ENCODE peak calls at places on chromosome 13, in ten cellular contexts. F is transverse colon; D is suprapubic skin; R is MCF 10A; I is NB4; K is gastrocnemius medialis; Z is progenitor cell of endocrine pancreas; H is CD4-positive, alpha-beta T cell; G is fibroblast of lung; Q is RWPE1. B is an unnamed sample.

GRCh38 chr13:41587490-41587889 is 130.1 kb downstream of the RGCC start:
- DNase-seq in F (no peak), D (no peak), R (no peak), I (no peak), K (no peak), Z (no peak), H (peak; percentile 18), G (no peak), Q (no peak), B (no peak)

GRCh38 chr13:78742659-78743058 is 83.7 kb upstream of the OBI1 start:
- DNase-seq in F (no peak), D (no peak), R (no peak), I (no peak), K (no peak), Z (no peak), H (no peak), G (no peak), Q (no peak), B (no peak)

GRCh38 chr13:113045214-113046007 is 60.2 kb upstream of the F7 start:
- DNase-seq in F (no peak), D (no peak), R (no peak), I (no peak), K (no peak), Z (no peak), H (no peak), G (no peak), Q (no peak), B (no peak)

GRCh38 chr13:74442751-74443150 is 308.5 kb upstream of the KLF12 start:
- DNase-seq in F (no peak), D (no peak), R (no peak), I (no peak), K (no peak), Z (no peak), H (no peak), G (no peak), Q (no peak), B (no peak)

GRCh38 chr13:108226184-108226583 is 8.0 kb downstream of the ABHD13 start:
- DNase-seq in F (no peak), D (no peak), R (no peak), I (no peak), K (no peak), Z (no peak), H (no peak), G (no peak), Q (no peak), B (no peak)

GRCh38 chr13:85541476-85541875 is 257.7 kb downstream of the SLITRK6 start:
- DNase-seq in F (no peak), D (no peak), R (no peak), I (no peak), K (no peak), Z (no peak), H (no peak), G (no peak), Q (no peak), B (no peak)

GRCh38 chr13:94849254-94849653 is 136.9 kb upstream of the SOX21 start:
- DNase-seq in F (no peak), D (no peak), R (peak; percentile 32), I (no peak), K (no peak), Z (no peak), H (no peak), G (no peak), Q (no peak), B (no peak)

GRCh38 chr13:79318664-79319063 is 87.4 kb downstream of the RBM26 start:
- DNase-seq in F (no peak), D (no peak), R (no peak), I (no peak), K (no peak), Z (no peak), H (no peak), G (no peak), Q (no peak), B (no peak)

GRCh38 chr13:97339019-97339988 is 94.7 kb upstream of the RAP2A start:
- DNase-seq in F (peak; percentile 41), D (no peak), R (no peak), I (no peak), K (peak; percentile 26), Z (no peak), H (no peak), G (peak; percentile 86), Q (no peak), B (peak; percentile 95)

GRCh38 chr13:47326061-47326460 is 429.2 kb upstream of the HTR2A start:
- DNase-seq in F (no peak), D (no peak), R (no peak), I (no peak), K (no peak), Z (no peak), H (no peak), G (peak; percentile 40), Q (no peak), B (no peak)

GRCh38 chr13:72062566-72062965 is 195.6 kb upstream of the DACH1 start:
- DNase-seq in F (peak; percentile 32), D (no peak), R (peak; percentile 9), I (peak; percentile 8), K (no peak), Z (no peak), H (no peak), G (no peak), Q (no peak), B (no peak)

GRCh38 chr13:27264181-27264580 is 6.4 kb upstream of the RASL11A start:
- DNase-seq in F (no peak), D (no peak), R (no peak), I (no peak), K (no peak), Z (no peak), H (no peak), G (peak; percentile 78), Q (no peak), B (peak; percentile 63)

DNA sequence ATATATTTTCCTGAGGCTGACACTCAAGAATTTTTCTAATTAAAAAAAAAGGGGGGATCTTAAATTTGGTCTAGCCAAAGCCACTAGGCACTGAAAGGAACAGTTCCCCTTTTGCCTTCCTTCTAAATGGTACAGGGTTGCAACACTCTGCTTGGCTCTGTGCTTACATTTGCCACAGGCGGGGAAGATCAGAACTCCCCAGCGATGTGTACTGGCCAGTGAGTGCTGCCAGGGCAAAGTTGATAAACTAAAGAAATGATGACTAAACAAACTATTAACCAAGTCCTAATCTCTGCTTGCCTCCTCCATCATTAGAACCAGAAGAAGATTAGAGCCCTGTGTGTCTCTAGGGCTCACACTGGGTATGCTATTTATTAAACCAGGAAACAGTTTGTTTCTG is 75.3 kb upstream of the SCEL start:
- DNase-seq in F (no peak), D (no peak), R (peak; percentile 5), I (peak; percentile 91), K (no peak), Z (no peak), H (no peak), G (no peak), Q (no peak), B (no peak)
- TF ChIP-seq CTCF in F (no peak), D (no peak), R (no peak), I (no peak), K (no peak), Z (no peak), H (no peak), G (no peak), Q (no peak), B (no peak)

GRCh38 chr13:77563110-77563509 is 27.6 kb downstream of the SCEL start:
- DNase-seq in F (no peak), D (no peak), R (peak; percentile 42), I (peak; percentile 21), K (no peak), Z (no peak), H (no peak), G (peak; percentile 41), Q (no peak), B (no peak)

GRCh38 chr13:77565635-77566034 is 30.1 kb downstream of the SCEL start:
- DNase-seq in F (no peak), D (no peak), R (peak; percentile 62), I (peak; percentile 57), K (no peak), Z (no peak), H (no peak), G (peak; percentile 23), Q (peak; percentile 43), B (no peak)
- TF ChIP-seq CTCF in F (no peak), D (peak; percentile 34), R (peak; percentile 69), I (peak; percentile 40), K (no peak), Z (peak; percentile 67), H (peak; percentile 33), G (peak; percentile 46), Q (peak; percentile 65), B (peak; percentile 54)

GRCh38 chr13:33487575-33488243 is 202.2 kb upstream of the STARD13 start:
- DNase-seq in F (no peak), D (no peak), R (peak; percentile 19), I (peak; percentile 61), K (peak; percentile 2), Z (no peak), H (no peak), G (no peak), Q (no peak), B (no peak)
- TF ChIP-seq CTCF in F (peak; percentile 21), D (no peak), R (no peak), I (peak; percentile 49), K (no peak), Z (no peak), H (no peak), G (peak; percentile 72), Q (no peak), B (peak; percentile 59)

DNA sequence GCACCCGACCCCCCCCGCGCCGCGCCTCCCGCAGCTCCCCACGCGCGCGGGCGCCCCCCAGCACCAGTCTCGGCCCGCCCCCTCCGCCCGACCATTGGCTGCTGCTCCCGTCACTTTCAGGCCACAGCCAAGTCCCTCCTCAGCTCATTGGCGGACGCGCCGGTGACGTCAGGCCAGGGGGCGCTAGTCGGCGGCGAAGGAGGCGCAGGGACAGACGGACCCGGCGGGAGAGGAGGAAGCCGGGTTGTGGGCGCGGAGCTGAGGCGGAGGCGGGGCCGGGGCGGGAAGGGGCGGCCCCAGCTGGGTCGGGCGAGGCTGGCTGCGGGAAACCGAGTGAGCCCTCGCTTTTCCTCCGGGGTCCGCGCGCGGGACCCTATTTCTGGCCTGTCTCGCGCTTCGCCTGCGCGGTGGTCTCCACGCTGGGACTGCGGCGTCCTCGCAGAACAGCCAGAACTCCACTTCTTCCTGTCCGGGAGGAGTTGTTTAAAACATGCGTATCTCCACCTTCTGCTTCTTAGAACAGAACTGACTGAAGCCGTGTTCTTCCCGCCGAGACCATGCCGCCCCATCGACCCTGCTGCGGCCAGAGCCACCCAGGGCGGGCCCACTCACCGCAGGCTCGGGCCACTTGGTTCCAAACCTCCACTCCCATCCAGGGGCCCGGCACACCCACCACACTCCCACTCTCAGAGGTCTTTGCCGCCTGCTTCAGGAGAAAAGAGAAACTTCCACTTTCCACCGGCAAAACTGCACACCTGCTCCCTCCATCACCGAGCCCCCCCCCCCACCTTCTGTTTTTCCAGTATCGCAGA is 459 bp upstream of the TMTC4 start:
- DNase-seq in F (peak; percentile 100), D (peak; percentile 100), R (peak; percentile 97), I (peak; percentile 99), K (peak; percentile 99), Z (peak; percentile 100), H (peak; percentile 99), G (peak; percentile 98), Q (peak; percentile 99), B (peak; percentile 92)
- TF ChIP-seq CTCF in F (no peak), D (peak; percentile 39), R (no peak), I (peak; percentile 8), K (no peak), Z (peak; percentile 35), H (peak; percentile 27), G (peak; percentile 26), Q (no peak), B (peak; percentile 47)

DNA sequence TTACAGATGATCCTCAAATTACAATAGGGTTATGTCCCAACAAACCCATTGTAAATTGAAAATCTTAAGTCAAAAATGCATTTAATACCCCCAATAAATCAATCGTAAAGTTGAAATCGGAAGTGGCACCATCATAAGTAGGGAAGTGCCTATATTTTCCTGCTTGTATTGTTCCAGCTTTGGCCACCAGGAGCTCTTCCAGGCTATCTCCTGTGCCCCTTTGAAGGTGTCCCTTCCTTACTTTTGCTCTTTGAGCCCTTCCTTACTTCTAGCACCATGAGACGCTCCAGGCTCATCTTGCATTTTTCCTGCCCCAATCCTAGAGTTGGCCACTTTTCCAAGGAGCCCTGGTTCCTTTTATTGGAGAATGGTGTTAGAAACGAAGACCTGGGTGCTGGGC is 163.0 kb upstream of the TSC22D1 start:
- DNase-seq in F (no peak), D (no peak), R (no peak), I (no peak), K (no peak), Z (no peak), H (no peak), G (no peak), Q (no peak), B (no peak)
- TF ChIP-seq CTCF in F (no peak), D (no peak), R (no peak), I (no peak), K (no peak), Z (no peak), H (no peak), G (no peak), Q (no peak), B (peak; percentile 23)

B was measured in AG04450.